ENCODE peak calls at places on chromosome 11, in six cellular contexts. R is GM12891, F is K562, T is H1, V is GM12878, E is HepG2. S is an unnamed sample.

GRCh38 chr11:35288817-35289541 is 130.4 kb downstream of the SLC1A2 start:
- DNase-seq in R (no peak), F (no peak), T (no peak), V (no peak), E (no peak), S (no peak)

GRCh38 chr11:19934828-19935259 is 222.2 kb downstream of the NAV2 start:
- DNase-seq in R (no peak), F (peak), T (no peak), V (no peak), E (no peak), S (no peak)

GRCh38 chr11:67308031-67308866 is 4.9 kb downstream of the SSH3 start:
- DNase-seq in R (no peak), F (no peak), T (no peak), V (no peak), E (no peak), S (no peak)

GRCh38 chr11:31955838-31956237 is 135.0 kb upstream of the RCN1 start:
- DNase-seq in R (no peak), F (no peak), T (no peak), V (no peak), E (no peak), S (no peak)

GRCh38 chr11:27116684-27117083 is 76.1 kb downstream of the BBOX1 start:
- DNase-seq in R (no peak), F (no peak), T (no peak), V (no peak), E (no peak), S (no peak)

GRCh38 chr11:18383388-18384156 is 10.8 kb upstream of the LDHA start:
- DNase-seq in R (peak), F (peak), T (no peak), V (peak), E (peak), S (peak)

GRCh38 chr11:42768576-42768975 is 543.2 kb upstream of the API5 start:
- DNase-seq in R (no peak), F (no peak), T (no peak), V (no peak), E (no peak), S (no peak)

GRCh38 chr11:46936138-46937110 is at the start of gene CSTPP1:
- DNase-seq in R (peak), F (peak), T (peak), V (peak), E (peak), S (peak)

GRCh38 chr11:38159038-38159437 is 1561.0 kb upstream of the RAG2 start:
- DNase-seq in R (no peak), F (no peak), T (no peak), V (no peak), E (no peak), S (no peak)

GRCh38 chr11:68828155-68828931 is 13.4 kb downstream of the CPT1A start:
- DNase-seq in R (no peak), F (no peak), T (no peak), V (no peak), E (no peak), S (no peak)

GRCh38 chr11:18958221-18958910 is 19.2 kb upstream of the MRGPRX1 start:
- DNase-seq in R (no peak), F (no peak), T (no peak), V (no peak), E (no peak), S (no peak)

GRCh38 chr11:91978747-91979146 is 245.9 kb upstream of the FAT3 start:
- DNase-seq in R (no peak), F (no peak), T (no peak), V (no peak), E (no peak), S (no peak)

GRCh38 chr11:102223859-102224258 is 93.4 kb upstream of the BIRC3 start:
- DNase-seq in R (no peak), F (no peak), T (no peak), V (no peak), E (no peak), S (no peak)

GRCh38 chr11:19428206-19429001 is 187.7 kb upstream of the E2F8 start:
- DNase-seq in R (no peak), F (no peak), T (no peak), V (no peak), E (no peak), S (no peak)

GRCh38 chr11:131064373-131064991 is 148.2 kb upstream of the SNX19 start:
- DNase-seq in R (peak), F (peak), T (peak), V (peak), E (peak), S (peak)

GRCh38 chr11:10274726-10275125 is 19.3 kb downstream of the SBF2 start:
- DNase-seq in R (no peak), F (no peak), T (no peak), V (no peak), E (no peak), S (no peak)

GRCh38 chr11:61481806-61482205 is 26.7 kb upstream of the LRRC10B start:
- DNase-seq in R (no peak), F (no peak), T (no peak), V (no peak), E (no peak), S (no peak)

GRCh38 chr11:61854966-61855714 is 27.0 kb downstream of the FADS2 start:
- DNase-seq in R (no peak), F (no peak), T (no peak), V (no peak), E (no peak), S (no peak)

GRCh38 chr11:69892986-69893555 is 73.9 kb upstream of the FGF3 start:
- DNase-seq in R (no peak), F (no peak), T (no peak), V (no peak), E (no peak), S (no peak)

GRCh38 chr11:15688351-15688792 is 573.6 kb downstream of the INSC start:
- DNase-seq in R (no peak), F (no peak), T (no peak), V (no peak), E (no peak), S (no peak)

GRCh38 chr11:127789887-127790286 is 789.3 kb upstream of the KIRREL3 start:
- DNase-seq in R (no peak), F (no peak), T (no peak), V (no peak), E (no peak), S (no peak)

GRCh38 chr11:75429902-75430691 is 2.9 kb downstream of the KLHL35 start:
- DNase-seq in R (peak), F (no peak), T (peak), V (no peak), E (no peak), S (peak)

GRCh38 chr11:83612891-83613766 is 327.0 kb upstream of the CCDC90B start:
- DNase-seq in R (peak), F (no peak), T (peak), V (peak), E (no peak), S (peak)

GRCh38 chr11:92219476-92219875 is 5.1 kb upstream of the FAT3 start:
- DNase-seq in R (no peak), F (no peak), T (no peak), V (no peak), E (no peak), S (no peak)

GRCh38 chr11:2211113-2211971 is 39.7 kb upstream of the TH start:
- DNase-seq in R (no peak), F (no peak), T (peak), V (no peak), E (peak), S (no peak)
- TF ChIP-seq TAF1 in R (no peak), F (no peak), T (no peak), V (no peak), E (peak), S (no peak)

DNA sequence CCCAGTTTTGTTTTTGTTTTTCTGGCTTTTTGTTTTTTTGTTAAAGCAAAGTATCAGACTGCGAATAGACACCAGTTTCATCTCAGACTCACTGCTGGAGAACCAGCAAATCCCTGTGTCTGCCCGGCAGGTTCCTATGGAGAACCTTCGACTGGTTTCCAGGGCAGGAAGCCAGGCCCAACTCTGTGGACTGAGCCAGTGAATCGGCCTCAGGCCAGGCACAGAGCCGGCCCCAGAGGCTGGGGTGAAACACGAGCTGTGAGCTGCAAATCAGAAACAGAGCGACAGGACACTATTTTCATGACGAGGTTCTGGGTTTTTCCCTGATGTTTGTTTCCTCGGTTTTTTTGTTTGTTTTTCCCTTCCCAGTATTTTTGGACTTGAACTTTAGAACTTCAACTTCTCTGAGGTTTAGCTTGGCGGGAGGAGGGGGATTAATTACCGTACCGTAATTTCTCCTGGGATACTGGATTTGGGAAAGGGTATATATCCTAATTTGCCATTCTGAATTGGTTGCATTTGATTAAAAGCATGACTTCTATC is 15.9 kb upstream of the B4GALNT4 start:
- DNase-seq in R (no peak), F (peak), T (no peak), V (no peak), E (peak), S (no peak)
- TF ChIP-seq POLR2A in R (no peak), F (no peak), T (no peak), V (no peak), E (peak), S (no peak)

DNA sequence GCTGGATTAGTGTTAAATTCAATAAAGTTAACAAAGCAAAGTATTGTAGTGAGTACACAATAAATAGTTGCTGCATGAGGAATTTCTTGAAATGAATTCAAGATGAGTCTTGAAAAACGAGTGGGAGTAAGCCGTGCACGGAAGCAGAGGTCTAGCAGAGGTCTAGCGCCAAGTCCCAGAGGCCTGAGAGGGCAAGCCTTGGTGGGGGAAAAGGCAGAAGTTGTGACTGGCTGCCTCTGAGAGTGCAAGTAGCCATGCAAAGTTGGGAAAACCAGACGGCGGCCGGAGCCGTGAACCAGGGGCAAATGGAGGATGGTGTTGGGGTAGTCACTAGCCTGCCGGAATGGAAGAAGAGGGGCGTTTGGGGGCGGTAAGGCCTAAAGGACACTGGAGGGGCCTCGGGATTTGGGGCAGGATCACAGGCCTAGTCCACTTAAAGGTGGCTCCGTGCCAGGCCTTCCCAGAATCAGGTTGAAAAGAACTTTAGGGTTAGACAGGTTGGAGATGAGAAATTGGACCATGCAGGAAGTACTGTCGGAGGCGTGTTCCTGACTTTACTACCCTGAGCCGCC is 379 bp upstream of the SLC3A2 start:
- DNase-seq in R (no peak), F (peak), T (no peak), V (no peak), E (no peak), S (no peak)
- TF ChIP-seq TAF1 in R (no peak), F (no peak), T (no peak), V (no peak), E (no peak), S (no peak)

GRCh38 chr11:64745523-64746328 is 1.8 kb upstream of the RASGRP2 start:
- DNase-seq in R (peak), F (peak), T (peak), V (no peak), E (no peak), S (peak)
- TF ChIP-seq POLR2A in R (no peak), F (peak), T (no peak), V (peak), E (no peak), S (no peak)

GRCh38 chr11:118009821-118010737 is 23.9 kb downstream of the IL10RA start:
- DNase-seq in R (no peak), F (no peak), T (peak), V (no peak), E (no peak), S (no peak)
- TF ChIP-seq TAF1 in R (no peak), F (no peak), T (no peak), V (no peak), E (no peak), S (no peak)

GRCh38 chr11:201936-202335 is 5.3 kb downstream of the BET1L start:
- DNase-seq in R (no peak), F (no peak), T (no peak), V (no peak), E (no peak), S (no peak)
- TF ChIP-seq POLR2A in R (no peak), F (no peak), T (no peak), V (no peak), E (no peak), S (no peak)

GRCh38 chr11:116427337-116427902 is 345.4 kb downstream of the BUD13 start:
- DNase-seq in R (no peak), F (no peak), T (no peak), V (no peak), E (no peak), S (no peak)

GRCh38 chr11:116424615-116425261 is 348.0 kb downstream of the BUD13 start:
- DNase-seq in R (no peak), F (peak), T (no peak), V (no peak), E (peak), S (no peak)

GRCh38 chr11:116428638-116428975 is 344.2 kb downstream of the BUD13 start:
- DNase-seq in R (no peak), F (no peak), T (no peak), V (no peak), E (no peak), S (no peak)

GRCh38 chr11:116426761-116427160 is 346.0 kb downstream of the BUD13 start:
- DNase-seq in R (no peak), F (no peak), T (no peak), V (no peak), E (no peak), S (no peak)

DNA sequence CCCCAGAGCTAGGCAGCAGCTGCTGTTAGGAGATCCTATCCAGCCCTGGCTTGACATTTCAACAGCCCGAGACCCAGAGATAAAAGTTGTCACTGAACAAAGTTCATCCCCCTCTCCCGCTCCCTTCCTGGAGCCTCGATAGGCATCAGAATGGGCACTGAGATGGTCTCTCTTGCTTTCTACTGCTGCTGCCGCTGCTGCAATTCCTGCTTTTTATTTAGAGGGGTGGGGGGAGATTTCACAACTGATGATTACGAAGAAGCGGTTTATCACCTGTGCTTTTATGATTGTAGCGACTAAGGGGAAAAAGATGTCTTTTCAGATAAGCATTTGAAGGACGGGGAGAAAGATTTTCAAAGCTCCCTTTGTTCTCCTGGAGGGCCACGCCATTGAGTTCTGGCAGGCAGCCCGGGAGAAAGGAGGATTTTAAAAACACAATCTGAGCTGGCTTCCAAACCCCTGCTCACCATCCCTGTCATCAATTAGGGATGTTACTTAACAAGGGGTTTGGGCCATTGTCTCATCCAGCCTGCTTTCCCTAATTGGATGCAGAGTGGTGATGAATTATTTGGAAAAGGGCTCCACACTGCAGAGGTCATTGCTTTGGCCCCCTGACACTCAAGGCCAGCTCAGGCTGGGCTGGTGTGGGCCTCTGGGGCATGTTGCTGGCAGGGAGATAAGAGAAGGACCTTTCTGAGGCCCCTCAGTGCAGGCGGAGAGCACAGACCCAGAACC is 344.7 kb downstream of the BUD13 start:
- DNase-seq in R (no peak), F (no peak), T (no peak), V (no peak), E (peak), S (no peak)
- TF ChIP-seq TAF1 in R (no peak), F (no peak), T (no peak), V (no peak), E (no peak), S (no peak)

S was measured in GM12892.